ENCODE peak calls at places on chromosomes 2 and 18, in five cellular contexts. K is right atrium auricular region, L is H1, C is heart left ventricle, X is sigmoid colon. F is an unnamed sample. For H3K4me1, the result is how much of the 10 kb centered on the place peaks cover.

GRCh38 chr18:13308369-13308768 is 89.8 kb downstream of the LDLRAD4 start:
- DNase-seq in K (no peak), L (no peak), C (no peak), X (no peak), F (no peak)

GRCh38 chr18:58195278-58195721 is 151.3 kb downstream of the NEDD4L start:
- DNase-seq in K (no peak), L (no peak), C (no peak), X (peak), F (no peak)

GRCh38 chr18:36580266-36580665 is 248.5 kb downstream of the TPGS2 start:
- DNase-seq in K (peak), L (no peak), C (peak), X (peak), F (peak)

GRCh38 chr18:13276530-13277520 is 58.3 kb downstream of the LDLRAD4 start:
- DNase-seq in K (no peak), L (no peak), C (peak), X (no peak), F (no peak)

GRCh38 chr2:50241292-50241691 is 790.6 kb downstream of the NRXN1 start:
- DNase-seq in K (no peak), L (no peak), C (no peak), X (no peak), F (no peak)

GRCh38 chr2:220455389-220455788 is 828.0 kb downstream of the SLC4A3 start:
- DNase-seq in K (no peak), L (no peak), C (no peak), X (no peak), F (no peak)

GRCh38 chr2:62597323-62597722 is 91.3 kb upstream of the TMEM17 start:
- DNase-seq in K (no peak), L (no peak), C (no peak), X (no peak), F (no peak)

GRCh38 chr2:57902578-57902977 is 144.0 kb upstream of the VRK2 start:
- DNase-seq in K (no peak), L (no peak), C (no peak), X (no peak), F (no peak)

GRCh38 chr2:10047616-10048500 is 4.5 kb downstream of the KLF11 start:
- DNase-seq in K (no peak), L (no peak), C (no peak), X (no peak), F (no peak)

GRCh38 chr2:216730871-216731270 is 35.5 kb upstream of the IGFBP5 start:
- DNase-seq in K (no peak), L (no peak), C (no peak), X (no peak), F (no peak)

GRCh38 chr18:79754831-79755351 is 42.8 kb upstream of the KCNG2 start:
- DNase-seq in K (no peak), L (no peak), C (no peak), X (peak), F (no peak)

GRCh38 chr2:215900865-215901264 is 112.5 kb downstream of the MREG start:
- DNase-seq in K (no peak), L (no peak), C (no peak), X (no peak), F (no peak)

GRCh38 chr2:69227717-69228116 is 159.3 kb downstream of the GFPT1 start:
- DNase-seq in K (no peak), L (no peak), C (no peak), X (no peak), F (no peak)

GRCh38 chr2:129492528-129492927 is 486.9 kb upstream of the RAB6C start:
- DNase-seq in K (no peak), L (no peak), C (no peak), X (no peak), F (no peak)

GRCh38 chr2:1231664-1232063 is 181.6 kb upstream of the TPO start:
- DNase-seq in K (no peak), L (no peak), C (no peak), X (no peak), F (no peak)

GRCh38 chr2:25112113-25112512 is 56.3 kb downstream of the POMC start:
- DNase-seq in K (no peak), L (no peak), C (no peak), X (no peak), F (no peak)

GRCh38 chr2:28362991-28363521 is 29.6 kb upstream of the FOSL2 start:
- DNase-seq in K (no peak), L (no peak), C (no peak), X (no peak), F (no peak)

GRCh38 chr18:12543697-12544096 is 114.2 kb downstream of the SPIRE1 start:
- DNase-seq in K (no peak), L (no peak), C (no peak), X (no peak), F (no peak)

GRCh38 chr2:12361506-12361905 is 355.2 kb upstream of the TRIB2 start:
- DNase-seq in K (no peak), L (no peak), C (no peak), X (no peak), F (no peak)

GRCh38 chr18:42929857-42930256 is 185.6 kb downstream of the RIT2 start:
- DNase-seq in K (no peak), L (no peak), C (no peak), X (no peak), F (no peak)

GRCh38 chr2:229922449-229923386 is at the start of gene FBXO36:
- DNase-seq in K (peak), L (no peak), C (peak), X (no peak), F (peak)

GRCh38 chr2:29273004-29273703 is 157.9 kb downstream of the CLIP4 start:
- DNase-seq in K (no peak), L (no peak), C (no peak), X (peak), F (no peak)

GRCh38 chr2:15069149-15069548 is 436.6 kb downstream of the LRATD1 start:
- DNase-seq in K (no peak), L (no peak), C (no peak), X (peak), F (no peak)

GRCh38 chr2:219578811-219579210 is 6.7 kb downstream of the INHA start:
- DNase-seq in K (no peak), L (no peak), C (no peak), X (no peak), F (no peak)

GRCh38 chr2:86703704-86704370 is 16.3 kb upstream of the RMND5A start:
- DNase-seq in K (no peak), L (no peak), C (peak), X (no peak), F (peak)

GRCh38 chr18:59646228-59646945 is 50.8 kb downstream of the CCBE1 start:
- DNase-seq in K (no peak), L (no peak), C (no peak), X (no peak), F (no peak)

GRCh38 chr2:231393149-231394131 is 2.1 kb upstream of the B3GNT7 start:
- DNase-seq in K (no peak), L (no peak), C (no peak), X (no peak), F (peak)

GRCh38 chr2:18230668-18231067 is 329.8 kb downstream of the RDH14 start:
- DNase-seq in K (no peak), L (no peak), C (no peak), X (no peak), F (no peak)

GRCh38 chr2:54228945-54229344 is 27.1 kb downstream of the TSPYL6 start:
- DNase-seq in K (peak), L (no peak), C (peak), X (peak), F (peak)

GRCh38 chr2:190789074-190790004 is 91.3 kb upstream of the GLS start:
- DNase-seq in K (no peak), L (no peak), C (no peak), X (no peak), F (no peak)

GRCh38 chr2:190792956-190793888 is 87.4 kb upstream of the GLS start:
- DNase-seq in K (no peak), L (no peak), C (no peak), X (no peak), F (no peak)

GRCh38 chr2:190794466-190795184 is 86.0 kb upstream of the GLS start:
- DNase-seq in K (no peak), L (no peak), C (no peak), X (no peak), F (no peak)

GRCh38 chr2:190791347-190791982 is 89.2 kb upstream of the GLS start:
- DNase-seq in K (peak), L (no peak), C (peak), X (no peak), F (peak)

DNA sequence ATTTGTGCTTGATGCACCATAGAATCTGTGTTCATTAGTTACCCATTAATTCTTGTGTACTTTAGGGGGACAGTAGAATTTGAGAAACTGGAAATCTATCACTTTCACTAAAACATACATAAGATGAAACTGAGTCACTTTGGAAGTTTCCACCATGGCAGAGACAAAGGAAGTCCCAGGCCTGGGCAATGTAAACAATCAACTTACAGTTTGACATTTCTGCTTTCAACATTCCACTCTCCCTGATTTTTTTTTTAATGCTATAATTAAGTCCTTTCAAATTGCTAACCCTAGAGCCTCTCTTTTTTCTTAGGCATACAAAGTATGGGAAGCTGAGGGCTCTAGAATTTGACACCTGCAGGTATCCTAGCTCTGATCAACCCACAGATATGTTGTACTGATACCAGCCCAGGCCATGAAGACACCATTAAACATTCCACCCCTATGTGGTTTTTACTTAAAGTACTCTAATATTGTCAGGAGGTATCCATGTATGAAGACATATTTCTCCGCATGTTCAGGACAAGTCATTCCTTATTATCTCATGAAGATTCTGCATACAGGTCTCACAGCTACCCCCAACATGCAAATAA is 88.5 kb upstream of the GLS start:
- DNase-seq in K (no peak), L (no peak), C (no peak), X (no peak), F (no peak)
- H3K27ac ChIP-seq in K (peak), L (no peak), C (peak), X (no peak), F (no peak)

GRCh38 chr2:162324953-162325352 is 6.5 kb upstream of the IFIH1 start:
- DNase-seq in K (no peak), L (no peak), C (no peak), X (no peak), F (no peak)

GRCh38 chr2:162330881-162331280 is 12.4 kb upstream of the IFIH1 start:
- DNase-seq in K (no peak), L (no peak), C (no peak), X (no peak), F (no peak)

GRCh38 chr2:162327134-162327769 is 8.8 kb upstream of the IFIH1 start:
- DNase-seq in K (no peak), L (no peak), C (no peak), X (no peak), F (no peak)

GRCh38 chr2:162328424-162329157 is 10.1 kb upstream of the IFIH1 start:
- DNase-seq in K (no peak), L (no peak), C (no peak), X (no peak), F (no peak)

GRCh38 chr2:162327806-162328205 is 9.3 kb upstream of the IFIH1 start:
- DNase-seq in K (no peak), L (no peak), C (no peak), X (no peak), F (no peak)
- H3K4me1 ChIP-seq in K (under half), L (under half), C (under half), X (under half), F (under half)

GRCh38 chr2:127275356-127275755 is 18.6 kb downstream of the ERCC3 start:
- DNase-seq in K (peak), L (no peak), C (no peak), X (no peak), F (no peak)

GRCh38 chr2:127275789-127276188 is 18.2 kb downstream of the ERCC3 start:
- DNase-seq in K (peak), L (no peak), C (no peak), X (no peak), F (no peak)

DNA sequence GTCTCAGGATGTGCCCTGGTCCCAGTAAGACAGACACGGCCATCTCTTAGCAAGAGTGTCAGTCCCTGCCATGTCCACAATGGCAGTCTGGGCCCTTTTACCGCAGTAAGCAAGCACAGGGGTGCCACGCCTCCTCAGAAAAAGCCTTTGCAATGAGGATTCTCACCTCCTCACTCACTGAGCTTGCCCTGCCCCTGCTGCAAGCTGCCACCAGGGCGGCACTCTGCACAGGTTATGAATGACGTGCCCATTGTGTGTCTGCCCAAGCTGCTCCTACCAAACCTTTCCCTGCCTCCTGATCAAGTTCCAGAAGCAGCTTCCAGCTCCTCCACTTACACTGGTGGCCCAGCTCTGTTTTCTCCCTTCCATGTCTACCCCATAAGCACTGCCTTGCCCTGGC is 23.3 kb downstream of the ERCC3 start:
- DNase-seq in K (no peak), L (no peak), C (no peak), X (no peak), F (no peak)
- H3K27ac ChIP-seq in K (no peak), L (no peak), C (no peak), X (no peak), F (no peak)

DNA sequence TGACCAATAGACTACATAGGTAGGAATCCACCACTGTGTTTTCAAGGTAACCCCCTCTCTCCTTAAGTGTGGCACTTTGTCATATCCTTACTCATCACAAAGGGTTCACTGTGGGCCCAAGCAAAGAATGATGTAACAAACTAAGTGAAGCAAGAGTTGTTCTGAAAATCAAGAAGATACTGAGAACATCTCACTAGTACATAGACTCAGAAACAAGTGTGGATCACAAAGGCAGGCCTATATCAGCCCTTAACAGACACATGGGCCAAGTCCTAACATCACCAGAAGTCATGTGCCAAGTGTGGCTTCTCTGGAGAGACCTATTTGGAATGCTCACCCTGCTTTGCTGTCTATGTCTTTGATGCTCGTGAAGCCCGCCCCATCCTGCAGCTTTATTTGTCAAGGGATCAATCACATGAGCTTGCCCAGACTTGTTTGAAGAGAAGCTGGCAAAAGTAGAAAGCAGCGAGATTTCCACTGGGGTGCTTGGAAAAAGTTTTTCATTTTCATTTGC is 131.2 kb upstream of the TTC39C start:
- DNase-seq in K (no peak), L (no peak), C (no peak), X (no peak), F (no peak)
- H3K4me1 ChIP-seq in K (under half), L (under half), C (under half), X (under half), F (under half)

DNA sequence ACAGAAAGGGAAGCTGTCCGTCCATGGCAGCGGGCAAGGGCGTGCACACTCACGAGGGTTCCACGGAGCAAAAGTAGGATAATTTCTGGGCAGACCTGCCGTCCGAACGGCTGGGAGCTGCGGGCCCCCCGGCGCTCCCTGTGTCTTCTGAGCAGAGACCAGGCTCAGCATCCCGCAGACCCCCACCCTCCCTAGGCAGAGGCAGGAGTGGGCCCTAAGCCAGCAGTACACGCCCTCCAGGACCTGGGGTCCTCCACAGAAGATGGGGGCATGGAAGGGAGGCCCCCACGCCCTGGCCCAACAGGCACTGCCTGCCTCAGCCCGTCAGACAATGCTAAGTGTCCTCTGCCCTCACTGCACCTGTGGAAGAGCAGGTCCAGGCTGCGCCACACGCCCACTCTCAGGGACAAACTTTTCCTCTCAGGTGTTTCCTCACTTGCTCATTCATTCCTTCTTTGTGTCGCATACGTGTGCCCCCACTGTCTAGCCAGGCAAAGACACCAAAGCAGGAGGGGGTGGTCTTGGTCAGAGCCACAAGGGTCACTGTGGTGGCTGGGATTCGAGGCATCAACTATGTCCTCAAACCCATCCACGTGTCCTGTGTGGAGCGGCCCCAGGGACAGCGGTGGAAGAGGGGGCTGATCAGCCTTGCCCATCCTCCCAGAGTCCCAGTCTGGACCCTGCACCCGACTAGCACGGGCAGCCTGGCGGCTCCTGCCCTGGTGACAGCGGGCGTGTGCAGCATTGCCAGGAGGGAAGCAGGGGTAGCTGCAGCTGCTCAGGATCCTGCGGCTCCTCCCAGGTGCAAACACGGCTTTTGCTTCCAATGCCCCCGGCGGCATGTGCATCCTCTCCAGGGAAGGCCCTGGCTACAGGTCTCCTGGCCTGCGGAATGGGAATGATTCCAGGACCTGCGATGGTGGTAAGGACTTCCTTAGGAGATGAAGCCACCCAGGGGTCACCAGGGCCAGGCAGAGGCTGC is 2.4 kb upstream of the GPC1 start:
- DNase-seq in K (no peak), L (no peak), C (peak), X (peak), F (peak)
- H3K27ac ChIP-seq in K (no peak), L (no peak), C (no peak), X (peak), F (peak)